ENCODE peak calls at places on chromosome 7, in seven cellular contexts. N is transverse colon, Y is SK-N-SH, K is A549, R is astrocyte, G is esophagus muscularis mucosa, Z is mammary epithelial cell. P is an unnamed sample.

GRCh38 chr7:26151650-26151952 is 397 bp upstream of the NFE2L3 start:
- DNase-seq in N (no peak), Y (no peak), K (no peak), R (no peak), G (no peak), Z (no peak), P (no peak)

GRCh38 chr7:112869111-112869774 is 79.0 kb upstream of the TMEM168 start:
- DNase-seq in N (peak), Y (peak), K (peak), R (no peak), G (no peak), Z (peak), P (no peak)

GRCh38 chr7:114432627-114433026 is 18.0 kb downstream of the FOXP2 start:
- DNase-seq in N (no peak), Y (no peak), K (no peak), R (no peak), G (no peak), Z (no peak), P (no peak)

GRCh38 chr7:157615852-157616251 is 279.0 kb downstream of the DNAJB6 start:
- DNase-seq in N (no peak), Y (no peak), K (no peak), R (no peak), G (no peak), Z (no peak), P (no peak)

GRCh38 chr7:54719974-54720373 is 39.0 kb downstream of the SEC61G start:
- DNase-seq in N (no peak), Y (no peak), K (no peak), R (no peak), G (no peak), Z (peak), P (no peak)

GRCh38 chr7:7209412-7210050 is 27.2 kb downstream of the C1GALT1 start:
- DNase-seq in N (no peak), Y (no peak), K (no peak), R (no peak), G (no peak), Z (no peak), P (no peak)

GRCh38 chr7:36430171-36430570 is 40.5 kb downstream of the ANLN start:
- DNase-seq in N (no peak), Y (no peak), K (no peak), R (peak), G (no peak), Z (no peak), P (no peak)

GRCh38 chr7:152414779-152415178 is 21.0 kb downstream of the KMT2C start:
- DNase-seq in N (no peak), Y (no peak), K (no peak), R (no peak), G (no peak), Z (no peak), P (no peak)

GRCh38 chr7:148772297-148773089 is 73.8 kb downstream of the CUL1 start:
- DNase-seq in N (no peak), Y (no peak), K (peak), R (peak), G (no peak), Z (peak), P (peak)

GRCh38 chr7:90897961-90898469 is 301.9 kb downstream of the CDK14 start:
- DNase-seq in N (no peak), Y (no peak), K (no peak), R (no peak), G (no peak), Z (no peak), P (no peak)

GRCh38 chr7:48637382-48637781 is 287.0 kb upstream of the CDC14C start:
- DNase-seq in N (no peak), Y (no peak), K (no peak), R (peak), G (no peak), Z (peak), P (no peak)

GRCh38 chr7:130277763-130278643 is 11.3 kb downstream of the CPA2 start:
- DNase-seq in N (peak), Y (peak), K (peak), R (peak), G (no peak), Z (no peak), P (no peak)

GRCh38 chr7:32892521-32893224 is 1.1 kb upstream of the KBTBD2 start:
- DNase-seq in N (peak), Y (peak), K (no peak), R (peak), G (no peak), Z (peak), P (peak)

GRCh38 chr7:110205899-110206298 is 885.0 kb upstream of the LRRN3 start:
- DNase-seq in N (no peak), Y (no peak), K (no peak), R (no peak), G (no peak), Z (no peak), P (no peak)

GRCh38 chr7:14286036-14286435 is 296.6 kb upstream of the ETV1 start:
- DNase-seq in N (no peak), Y (no peak), K (no peak), R (no peak), G (no peak), Z (no peak), P (no peak)

GRCh38 chr7:100629117-100629711 is 12.1 kb downstream of the TFR2 start:
- DNase-seq in N (peak), Y (peak), K (peak), R (no peak), G (no peak), Z (no peak), P (no peak)

GRCh38 chr7:104962781-104963180 is 51.2 kb upstream of the KMT2E start:
- DNase-seq in N (no peak), Y (no peak), K (no peak), R (no peak), G (no peak), Z (peak), P (peak)

GRCh38 chr7:89623018-89623672 is 531.1 kb upstream of the STEAP1 start:
- DNase-seq in N (no peak), Y (peak), K (peak), R (no peak), G (no peak), Z (peak), P (no peak)

GRCh38 chr7:159095979-159096411 is 48.7 kb downstream of the VIPR2 start:
- DNase-seq in N (peak), Y (no peak), K (no peak), R (no peak), G (no peak), Z (no peak), P (no peak)
- H3K27ac ChIP-seq in N (peak), Y (no peak), K (no peak), R (no peak), G (peak), Z (no peak), P (no peak)

DNA sequence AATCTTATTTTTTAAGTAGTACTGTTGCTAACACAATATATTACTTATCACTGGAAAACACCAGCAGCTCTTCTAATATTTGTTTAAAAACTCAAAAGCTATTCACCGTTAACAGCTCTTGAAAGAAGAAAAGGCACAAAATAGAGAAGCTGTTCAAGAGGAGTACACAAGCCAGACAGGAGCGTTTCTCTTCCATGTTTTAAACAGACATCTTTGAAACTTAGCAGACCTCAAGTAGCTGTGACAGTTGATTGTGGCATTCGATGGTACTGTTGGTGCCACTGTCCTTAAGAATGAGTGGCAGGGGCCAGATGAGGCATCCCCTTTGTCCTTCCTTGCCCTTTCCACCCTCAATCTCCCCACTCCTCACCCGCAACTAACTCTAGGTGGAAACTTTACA is 81.6 kb upstream of the PRR15 start:
- DNase-seq in N (no peak), Y (no peak), K (no peak), R (no peak), G (peak), Z (no peak), P (no peak)
- H3K27ac ChIP-seq in N (peak), Y (no peak), K (peak), R (no peak), G (peak), Z (no peak), P (no peak)

DNA sequence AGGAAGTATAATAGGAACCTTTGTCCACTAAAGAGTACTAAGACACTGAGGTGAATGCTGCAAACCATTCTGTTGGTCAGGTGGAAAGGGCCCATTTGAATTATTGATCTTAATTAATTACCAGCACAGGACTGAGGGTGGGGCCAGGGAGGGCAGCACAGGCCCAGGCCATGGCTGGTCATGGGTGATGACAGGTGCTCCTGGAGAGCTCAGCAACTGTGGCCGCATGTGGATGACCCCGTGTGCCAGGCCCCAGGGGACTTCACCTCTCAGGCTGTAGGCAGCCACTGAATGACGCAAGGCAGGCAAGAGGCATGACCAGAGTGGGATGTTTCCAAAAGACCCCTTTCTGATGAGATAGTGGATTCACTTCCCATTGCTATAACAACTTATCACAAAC is 54.2 kb downstream of the HECW1 start:
- DNase-seq in N (no peak), Y (no peak), K (no peak), R (no peak), G (peak), Z (no peak), P (no peak)
- H3K27ac ChIP-seq in N (no peak), Y (no peak), K (no peak), R (no peak), G (no peak), Z (no peak), P (no peak)

DNA sequence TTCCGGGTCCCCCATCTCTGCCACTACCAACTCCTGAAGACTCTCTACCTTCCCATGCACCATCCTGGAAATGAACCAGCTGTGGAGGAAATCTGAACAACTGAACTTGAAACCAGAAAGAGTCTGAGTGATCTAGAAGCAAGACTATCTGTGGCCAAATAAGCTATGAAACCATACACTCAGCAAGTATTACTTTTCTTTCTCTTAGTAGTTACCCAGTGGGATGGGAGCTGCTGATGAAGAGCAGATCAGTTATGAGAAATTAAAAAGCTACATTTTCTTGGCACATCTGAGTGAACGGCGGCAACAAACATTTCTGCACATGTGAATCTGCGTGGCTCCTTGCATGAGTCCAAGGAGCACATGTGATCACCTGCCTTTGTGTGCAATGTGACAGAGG is 31.6 kb upstream of the AGK start:
- DNase-seq in N (no peak), Y (no peak), K (no peak), R (no peak), G (no peak), Z (no peak), P (no peak)
- H3K27ac ChIP-seq in N (no peak), Y (no peak), K (no peak), R (no peak), G (no peak), Z (no peak), P (no peak)

GRCh38 chr7:139245401-139245800 is 14.4 kb downstream of the UBN2 start:
- DNase-seq in N (no peak), Y (no peak), K (no peak), R (no peak), G (no peak), Z (no peak), P (no peak)

GRCh38 chr7:139246905-139247304 is 15.9 kb downstream of the UBN2 start:
- DNase-seq in N (no peak), Y (no peak), K (no peak), R (peak), G (no peak), Z (peak), P (no peak)

GRCh38 chr7:139249179-139249822 is 18.3 kb downstream of the UBN2 start:
- DNase-seq in N (no peak), Y (no peak), K (no peak), R (no peak), G (no peak), Z (no peak), P (no peak)

GRCh38 chr7:139242741-139243281 is 11.8 kb downstream of the UBN2 start:
- DNase-seq in N (no peak), Y (no peak), K (no peak), R (peak), G (no peak), Z (peak), P (peak)

GRCh38 chr7:139246494-139246893 is 15.5 kb downstream of the UBN2 start:
- DNase-seq in N (no peak), Y (no peak), K (no peak), R (no peak), G (no peak), Z (no peak), P (no peak)
- H3K27ac ChIP-seq in N (no peak), Y (peak), K (no peak), R (no peak), G (no peak), Z (no peak), P (no peak)

P was measured in epithelial cell of prostate.